ENCODE peak calls at places on chromosomes 12 and 14, in seven cellular contexts. P is Calu3, O is non-pigmented ciliary epithelial cell, Z is A549, H is K562, B is HepG2, M is smooth muscle cell of the brain vasculature. G is an unnamed sample.

GRCh38 chr12:132501189-132501940 is 11.4 kb downstream of the FBRSL1 start:
- DNase-seq in P (no peak), O (no peak), Z (no peak), H (peak; percentile 47), B (no peak), M (no peak), G (no peak)

GRCh38 chr12:46386360-46386867 is 13.8 kb upstream of the SLC38A2 start:
- DNase-seq in P (no peak), O (peak; percentile 95), Z (no peak), H (no peak), B (peak; percentile 94), M (no peak), G (no peak)

GRCh38 chr14:90500665-90501370 is 104.0 kb downstream of the CALM1 start:
- DNase-seq in P (peak; percentile 46), O (no peak), Z (no peak), H (peak; percentile 73), B (peak; percentile 46), M (no peak), G (no peak)

GRCh38 chr14:85336817-85337216 is 193.1 kb upstream of the FLRT2 start:
- DNase-seq in P (no peak), O (no peak), Z (no peak), H (no peak), B (no peak), M (no peak), G (no peak)

GRCh38 chr14:34301107-34301734 is 160.8 kb downstream of the SPTSSA start:
- DNase-seq in P (peak; percentile 54), O (peak; percentile 8), Z (peak; percentile 41), H (peak; percentile 44), B (peak; percentile 54), M (no peak), G (peak; percentile 50)

GRCh38 chr12:50572760-50573159 is 68.0 kb downstream of the DIP2B start:
- DNase-seq in P (no peak), O (no peak), Z (no peak), H (no peak), B (no peak), M (no peak), G (no peak)

GRCh38 chr14:33282181-33282580 is 343.5 kb downstream of the NPAS3 start:
- DNase-seq in P (no peak), O (no peak), Z (no peak), H (no peak), B (no peak), M (no peak), G (no peak)

GRCh38 chr14:30355431-30355913 is 203.5 kb upstream of the G2E3 start:
- DNase-seq in P (no peak), O (peak; percentile 10), Z (no peak), H (no peak), B (peak; percentile 84), M (no peak), G (no peak)

GRCh38 chr14:47567273-47567672 is 108.1 kb downstream of the MDGA2 start:
- DNase-seq in P (no peak), O (no peak), Z (no peak), H (no peak), B (no peak), M (no peak), G (no peak)

GRCh38 chr12:28415755-28416154 is 225.5 kb downstream of the CCDC91 start:
- DNase-seq in P (no peak), O (peak; percentile 67), Z (no peak), H (peak; percentile 7), B (no peak), M (no peak), G (no peak)

GRCh38 chr14:64733321-64733720 is 29.1 kb downstream of the PLEKHG3 start:
- DNase-seq in P (no peak), O (no peak), Z (no peak), H (no peak), B (no peak), M (no peak), G (no peak)

GRCh38 chr12:7642876-7643309 is 22.8 kb downstream of the APOBEC1 start:
- DNase-seq in P (peak; percentile 28), O (no peak), Z (no peak), H (no peak), B (peak; percentile 15), M (no peak), G (no peak)

GRCh38 chr12:102869571-102869970 is 47.5 kb downstream of the PAH start:
- DNase-seq in P (no peak), O (no peak), Z (no peak), H (no peak), B (no peak), M (no peak), G (peak; percentile 11)

GRCh38 chr12:2335109-2335508 is 282.3 kb downstream of the CACNA1C start:
- DNase-seq in P (no peak), O (no peak), Z (no peak), H (no peak), B (no peak), M (no peak), G (no peak)

GRCh38 chr12:11981174-11981733 is 89.5 kb upstream of the BCL2L14 start:
- DNase-seq in P (no peak), O (no peak), Z (no peak), H (no peak), B (no peak), M (no peak), G (no peak)

GRCh38 chr14:72907327-72907826 is 13.5 kb upstream of the DPF3 start:
- DNase-seq in P (no peak), O (no peak), Z (no peak), H (no peak), B (no peak), M (no peak), G (no peak)

GRCh38 chr12:124940393-124941169 is 26.1 kb upstream of the UBC start:
- DNase-seq in P (peak; percentile 93), O (no peak), Z (peak; percentile 75), H (peak; percentile 84), B (peak; percentile 84), M (peak; percentile 65), G (no peak)

GRCh38 chr14:100660498-100661339 is 66.0 kb upstream of the DLK1 start:
- DNase-seq in P (peak; percentile 14), O (no peak), Z (no peak), H (no peak), B (peak; percentile 76), M (no peak), G (no peak)

GRCh38 chr12:28191018-28191595 is 851 bp downstream of the CCDC91 start:
- DNase-seq in P (peak; percentile 5), O (no peak), Z (peak; percentile 22), H (peak; percentile 36), B (no peak), M (no peak), G (no peak)

GRCh38 chr14:43522191-43522590 is 984.9 kb downstream of the FSCB start:
- DNase-seq in P (no peak), O (no peak), Z (no peak), H (no peak), B (no peak), M (no peak), G (no peak)

GRCh38 chr14:96824283-96824682 is 27.1 kb downstream of the VRK1 start:
- DNase-seq in P (no peak), O (peak; percentile 32), Z (no peak), H (no peak), B (no peak), M (no peak), G (no peak)

GRCh38 chr12:47097276-47097896 is 17.6 kb upstream of the AMIGO2 start:
- DNase-seq in P (no peak), O (no peak), Z (no peak), H (no peak), B (no peak), M (no peak), G (no peak)

GRCh38 chr14:47235619-47236018 is 439.8 kb downstream of the MDGA2 start:
- DNase-seq in P (no peak), O (no peak), Z (no peak), H (no peak), B (no peak), M (no peak), G (no peak)

GRCh38 chr12:52149651-52150241 is 42.1 kb downstream of the KRT80 start:
- DNase-seq in P (no peak), O (no peak), Z (no peak), H (no peak), B (no peak), M (no peak), G (no peak)

GRCh38 chr12:96366255-96366654 is 34.0 kb downstream of the CDK17 start:
- DNase-seq in P (no peak), O (no peak), Z (no peak), H (no peak), B (no peak), M (no peak), G (no peak)

GRCh38 chr12:21775130-21775920 is 819 bp upstream of the KCNJ8 start:
- DNase-seq in P (no peak), O (no peak), Z (no peak), H (peak; percentile 27), B (no peak), M (no peak), G (no peak)

GRCh38 chr12:121217066-121217465 is 7.1 kb downstream of the P2RX4 start:
- DNase-seq in P (peak; percentile 43), O (no peak), Z (no peak), H (peak; percentile 2), B (peak; percentile 42), M (no peak), G (no peak)

GRCh38 chr12:1559729-1560128 is 34.7 kb downstream of the FBXL14 start:
- DNase-seq in P (no peak), O (no peak), Z (no peak), H (no peak), B (no peak), M (no peak), G (peak; percentile 29)

GRCh38 chr14:20802341-20803084 is at the start of gene RNASE1:
- DNase-seq in P (peak; percentile 52), O (no peak), Z (peak; percentile 6), H (peak; percentile 31), B (peak; percentile 33), M (no peak), G (no peak)

GRCh38 chr12:91326043-91327027 is 143.7 kb upstream of the DCN start:
- DNase-seq in P (peak; percentile 70), O (peak; percentile 24), Z (peak; percentile 24), H (peak; percentile 39), B (peak; percentile 34), M (peak; percentile 82), G (peak; percentile 2)

GRCh38 chr12:24896171-24896570 is 52.7 kb downstream of the BCAT1 start:
- DNase-seq in P (no peak), O (no peak), Z (no peak), H (no peak), B (no peak), M (no peak), G (no peak)

GRCh38 chr12:51941669-51942455 is 9.6 kb upstream of the ACVR1B start:
- DNase-seq in P (no peak), O (no peak), Z (no peak), H (no peak), B (no peak), M (no peak), G (no peak)

GRCh38 chr14:77761205-77761931 is 412 bp upstream of the SNW1 start:
- DNase-seq in P (peak; percentile 37), O (peak; percentile 79), Z (peak; percentile 58), H (peak; percentile 49), B (peak; percentile 62), M (peak; percentile 1), G (peak; percentile 10)

GRCh38 chr12:76299536-76300296 is 48.5 kb downstream of the BBS10 start:
- DNase-seq in P (no peak), O (no peak), Z (peak; percentile 33), H (no peak), B (peak; percentile 17), M (no peak), G (no peak)

GRCh38 chr14:36717363-36717762 is 55.7 kb downstream of the PAX9 start:
- DNase-seq in P (no peak), O (no peak), Z (no peak), H (no peak), B (peak; percentile 21), M (no peak), G (peak; percentile 28)

G was measured in COR-L47.